ENCODE peak calls at places on chromosomes 1 and 21, in nine cellular contexts. V is ovary, B is kidney epithelial cell, N is tibial artery, S is AG04449, X is AG09309, H is activated B cell treated with CpG ODN at 0.5 μM for 24 hours, D is sigmoid colon, W is fibroblast of lung. I is an unnamed sample.
A peak's percentile ranks its signal among the peaks of the same experiment; 100 is the strongest.

GRCh38 chr21:22490044-22490443 is 1491.8 kb downstream of the NCAM2 start:
- DNase-seq in V (no peak), B (no peak), N (no peak), S (no peak), X (no peak), H (no peak), D (no peak), W (no peak), I (no peak)

GRCh38 chr1:151936653-151937052 is 27.3 kb upstream of the THEM4 start:
- DNase-seq in V (no peak), B (no peak), N (no peak), S (no peak), X (no peak), H (no peak), D (no peak), W (no peak), I (peak; percentile 19)

GRCh38 chr1:89525169-89525855 is 683 bp downstream of the LRRC8B start:
- DNase-seq in V (no peak), B (no peak), N (peak; percentile 26), S (no peak), X (no peak), H (peak; percentile 61), D (peak; percentile 69), W (peak; percentile 25), I (peak; percentile 42)

GRCh38 chr1:30397576-30397975 is 325.8 kb downstream of the MATN1 start:
- DNase-seq in V (no peak), B (no peak), N (no peak), S (no peak), X (no peak), H (no peak), D (peak; percentile 48), W (no peak), I (no peak)

GRCh38 chr1:24163999-24164398 is 21.1 kb upstream of the IL22RA1 start:
- DNase-seq in V (no peak), B (no peak), N (no peak), S (no peak), X (no peak), H (no peak), D (no peak), W (no peak), I (no peak)

GRCh38 chr1:226548281-226549093 is at the start of gene STUM:
- DNase-seq in V (peak; percentile 23), B (no peak), N (no peak), S (no peak), X (no peak), H (peak; percentile 36), D (peak; percentile 71), W (peak; percentile 10), I (peak; percentile 66)

GRCh38 chr1:107467286-107467685 is 326.4 kb downstream of the NTNG1 start:
- DNase-seq in V (no peak), B (no peak), N (no peak), S (no peak), X (no peak), H (no peak), D (no peak), W (no peak), I (no peak)

GRCh38 chr21:44375281-44375651 is 21.8 kb downstream of the TRPM2 start:
- DNase-seq in V (no peak), B (no peak), N (peak; percentile 41), S (no peak), X (no peak), H (no peak), D (no peak), W (no peak), I (no peak)

GRCh38 chr1:19096036-19096833 is 113.8 kb downstream of the UBR4 start:
- DNase-seq in V (no peak), B (no peak), N (no peak), S (no peak), X (no peak), H (no peak), D (no peak), W (no peak), I (peak; percentile 31)

GRCh38 chr1:64140596-64140995 is 62.8 kb upstream of the UBE2U start:
- DNase-seq in V (no peak), B (no peak), N (no peak), S (no peak), X (no peak), H (no peak), D (no peak), W (no peak), I (no peak)

GRCh38 chr1:200364831-200365230 is 45.0 kb downstream of the ZNF281 start:
- DNase-seq in V (no peak), B (no peak), N (no peak), S (no peak), X (peak; percentile 78), H (no peak), D (no peak), W (no peak), I (no peak)

GRCh38 chr1:12290828-12291227 is 61.0 kb downstream of the VPS13D start:
- DNase-seq in V (no peak), B (no peak), N (no peak), S (no peak), X (no peak), H (no peak), D (no peak), W (no peak), I (no peak)
- TF ChIP-seq CTCF in V (no peak), B (no peak), N (no peak), S (no peak), X (no peak), H (no peak), D (no peak), W (no peak), I (no peak)

DNA sequence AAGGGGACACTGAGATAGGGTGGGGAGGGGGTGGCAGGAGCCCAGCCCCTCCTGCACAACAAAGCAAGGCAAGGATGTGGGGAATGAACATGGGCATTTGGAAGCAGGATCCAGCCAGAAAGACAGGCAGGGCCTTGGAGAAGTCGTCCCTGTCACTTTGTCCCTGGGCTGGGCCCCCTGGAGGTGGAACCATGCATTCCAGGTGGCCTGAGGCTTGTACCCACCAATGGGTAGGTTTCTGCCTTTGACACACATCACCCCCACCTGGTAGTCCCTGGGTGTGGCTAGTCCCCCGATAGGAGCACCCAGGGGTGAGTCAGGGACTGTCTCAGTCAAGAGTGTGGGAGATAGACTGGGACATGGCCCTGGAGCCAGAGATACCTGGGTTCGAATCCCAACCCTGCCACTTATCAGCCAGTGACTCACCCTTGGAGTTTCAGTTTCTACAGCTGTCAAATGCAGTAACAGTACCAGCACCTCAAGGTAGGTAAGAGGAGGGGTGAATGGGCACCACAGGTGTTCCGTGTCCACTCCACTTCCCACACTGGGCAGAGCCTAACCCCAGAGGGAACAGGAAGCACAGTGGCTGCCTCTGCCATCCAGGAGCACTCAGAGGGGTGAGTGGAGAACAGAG is 10.0 kb downstream of the PLA2G2D start:
- DNase-seq in V (no peak), B (no peak), N (no peak), S (no peak), X (no peak), H (no peak), D (no peak), W (no peak), I (no peak)
- TF ChIP-seq CTCF in V (no peak), B (no peak), N (no peak), S (no peak), X (no peak), H (no peak), D (no peak), W (no peak), I (no peak)

GRCh38 chr1:40668769-40669525 is 3.5 kb upstream of the RIMS3 start:
- DNase-seq in V (peak; percentile 68), B (no peak), N (peak; percentile 68), S (no peak), X (no peak), H (peak; percentile 82), D (peak; percentile 86), W (peak; percentile 62), I (peak; percentile 89)
- TF ChIP-seq CTCF in V (peak; percentile 71), B (peak; percentile 96), N (peak; percentile 97), S (peak; percentile 86), X (peak; percentile 92), H (peak; percentile 76), D (peak; percentile 97), W (peak; percentile 96), I (peak; percentile 97)

GRCh38 chr1:156444407-156445001 is 56.1 kb downstream of the MEF2D start:
- DNase-seq in V (no peak), B (no peak), N (no peak), S (no peak), X (no peak), H (no peak), D (no peak), W (no peak), I (peak; percentile 50)
- TF ChIP-seq CTCF in V (no peak), B (peak; percentile 52), N (peak; percentile 10), S (no peak), X (peak; percentile 32), H (no peak), D (no peak), W (peak; percentile 19), I (peak; percentile 51)

DNA sequence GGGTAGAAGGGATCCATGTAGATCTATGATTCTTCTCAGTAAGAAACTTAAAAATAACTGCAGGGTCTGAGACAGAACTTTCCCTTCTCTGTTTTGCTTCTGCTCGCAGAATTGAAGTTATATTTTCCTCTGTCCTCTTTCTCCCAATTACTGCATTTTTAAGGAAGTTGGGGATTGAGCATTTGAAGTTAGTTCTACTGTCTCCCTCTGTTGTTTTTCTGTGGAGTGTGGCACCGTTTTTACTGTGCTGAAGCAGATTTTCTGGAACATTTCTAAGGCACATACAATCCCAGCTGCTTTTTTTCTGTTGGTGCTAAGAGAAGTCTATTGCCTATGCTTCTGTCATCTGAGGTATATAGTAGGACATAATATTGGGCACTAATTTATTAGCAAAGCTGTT is 43.3 kb downstream of the RASAL2 start:
- DNase-seq in V (no peak), B (no peak), N (no peak), S (no peak), X (no peak), H (no peak), D (no peak), W (peak; percentile 37), I (no peak)
- TF ChIP-seq CTCF in V (no peak), B (no peak), N (no peak), S (no peak), X (no peak), H (no peak), D (no peak), W (no peak), I (no peak)

I was measured in nephron progenitor cell.